ENCODE peak calls at places on chromosomes 2 and 18, in four cellular contexts. One of them, this sample, is unnamed.

GRCh38 chr2:152347076-152347475 is 12.1 kb downstream of the FMNL2 start:
- DNase-seq in K562: no peak
- DNase-seq in GM12878: no peak
- DNase-seq in HepG2: no peak
- DNase-seq in this sample: no peak

GRCh38 chr2:180356676-180357075 is 349.6 kb upstream of the CWC22 start:
- DNase-seq in K562: no peak
- DNase-seq in GM12878: no peak
- DNase-seq in HepG2: no peak
- DNase-seq in this sample: no peak

GRCh38 chr18:70998490-70998889 is 709.6 kb downstream of the SOCS6 start:
- DNase-seq in K562: no peak
- DNase-seq in GM12878: no peak
- DNase-seq in HepG2: no peak
- DNase-seq in this sample: peak

GRCh38 chr2:215505044-215505786 is 69.3 kb upstream of the FN1 start:
- DNase-seq in K562: peak
- DNase-seq in GM12878: no peak
- DNase-seq in HepG2: peak
- DNase-seq in this sample: no peak

GRCh38 chr2:71615769-71616730 is 162.7 kb downstream of the DYSF start:
- DNase-seq in K562: no peak
- DNase-seq in GM12878: no peak
- DNase-seq in HepG2: no peak
- DNase-seq in this sample: no peak

GRCh38 chr2:30514134-30514860 is 67.3 kb downstream of the LCLAT1 start:
- DNase-seq in K562: peak
- DNase-seq in GM12878: no peak
- DNase-seq in HepG2: peak
- DNase-seq in this sample: no peak

GRCh38 chr2:105627530-105627929 is 117.2 kb upstream of the NCK2 start:
- DNase-seq in K562: no peak
- DNase-seq in GM12878: no peak
- DNase-seq in HepG2: no peak
- DNase-seq in this sample: no peak

GRCh38 chr2:43358688-43359201 is 132.3 kb upstream of the ZFP36L2 start:
- DNase-seq in K562: no peak
- DNase-seq in GM12878: no peak
- DNase-seq in HepG2: peak
- DNase-seq in this sample: no peak

GRCh38 chr2:115168457-115168856 is 726.0 kb downstream of the DPP10 start:
- DNase-seq in K562: no peak
- DNase-seq in GM12878: no peak
- DNase-seq in HepG2: no peak
- DNase-seq in this sample: no peak

GRCh38 chr2:18362696-18363095 is 197.8 kb downstream of the RDH14 start:
- DNase-seq in K562: no peak
- DNase-seq in GM12878: no peak
- DNase-seq in HepG2: no peak
- DNase-seq in this sample: no peak

GRCh38 chr2:220891405-220891804 is 680.7 kb downstream of the EPHA4 start:
- DNase-seq in K562: no peak
- DNase-seq in GM12878: no peak
- DNase-seq in HepG2: no peak
- DNase-seq in this sample: peak

GRCh38 chr2:15729709-15730544 is 138.3 kb downstream of the DDX1 start:
- DNase-seq in K562: no peak
- DNase-seq in GM12878: no peak
- DNase-seq in HepG2: no peak
- DNase-seq in this sample: no peak

GRCh38 chr2:72543527-72544216 is 282.2 kb downstream of the EXOC6B start:
- DNase-seq in K562: peak
- DNase-seq in GM12878: no peak
- DNase-seq in HepG2: no peak
- DNase-seq in this sample: no peak

GRCh38 chr18:43539862-43540261 is 262.6 kb upstream of the SYT4 start:
- DNase-seq in K562: no peak
- DNase-seq in GM12878: no peak
- DNase-seq in HepG2: no peak
- DNase-seq in this sample: no peak

GRCh38 chr2:58967736-58968135 is 726.6 kb upstream of the FANCL start:
- DNase-seq in K562: peak
- DNase-seq in GM12878: no peak
- DNase-seq in HepG2: no peak
- DNase-seq in this sample: no peak

GRCh38 chr2:164515030-164515429 is 106.3 kb downstream of the GRB14 start:
- DNase-seq in K562: no peak
- DNase-seq in GM12878: no peak
- DNase-seq in HepG2: no peak
- DNase-seq in this sample: no peak

GRCh38 chr2:11692966-11693521 is 23.0 kb upstream of the NTSR2 start:
- DNase-seq in K562: peak
- DNase-seq in GM12878: no peak
- DNase-seq in HepG2: peak
- DNase-seq in this sample: peak

GRCh38 chr2:24935145-24935544 is 15.1 kb upstream of the ADCY3 start:
- DNase-seq in K562: no peak
- DNase-seq in GM12878: no peak
- DNase-seq in HepG2: no peak
- DNase-seq in this sample: no peak

GRCh38 chr2:191957996-191958860 is 111.3 kb upstream of the CAVIN2 start:
- DNase-seq in K562: no peak
- DNase-seq in GM12878: no peak
- DNase-seq in HepG2: no peak
- DNase-seq in this sample: no peak

GRCh38 chr2:191935247-191935646 is 88.4 kb upstream of the CAVIN2 start:
- DNase-seq in K562: no peak
- DNase-seq in GM12878: no peak
- DNase-seq in HepG2: no peak
- DNase-seq in this sample: peak

GRCh38 chr2:215427585-215427984 is 8.3 kb downstream of the FN1 start:
- DNase-seq in K562: no peak
- DNase-seq in GM12878: no peak
- DNase-seq in HepG2: no peak
- DNase-seq in this sample: no peak

GRCh38 chr2:30254692-30255015 is 23.3 kb downstream of the LBH start:
- DNase-seq in K562: no peak
- DNase-seq in GM12878: no peak
- DNase-seq in HepG2: no peak
- DNase-seq in this sample: no peak

GRCh38 chr2:213007290-213007838 is 144.0 kb downstream of the IKZF2 start:
- DNase-seq in K562: no peak
- DNase-seq in GM12878: no peak
- DNase-seq in HepG2: no peak
- DNase-seq in this sample: no peak

GRCh38 chr2:39127973-39128372 is 7.1 kb upstream of the SOS1 start:
- DNase-seq in K562: no peak
- DNase-seq in GM12878: peak
- DNase-seq in HepG2: no peak
- DNase-seq in this sample: no peak

GRCh38 chr2:66433945-66434678 is 813 bp upstream of the MEIS1 start:
- DNase-seq in K562: peak
- DNase-seq in GM12878: no peak
- DNase-seq in HepG2: peak
- DNase-seq in this sample: no peak

GRCh38 chr18:31577195-31577594 is 14.5 kb upstream of the TTR start:
- DNase-seq in K562: no peak
- DNase-seq in GM12878: no peak
- DNase-seq in HepG2: no peak
- DNase-seq in this sample: no peak

GRCh38 chr18:31578126-31578525 is 13.6 kb upstream of the TTR start:
- DNase-seq in K562: no peak
- DNase-seq in GM12878: no peak
- DNase-seq in HepG2: no peak
- DNase-seq in this sample: no peak

GRCh38 chr18:31579375-31579774 is 12.3 kb upstream of the TTR start:
- DNase-seq in K562: no peak
- DNase-seq in GM12878: no peak
- DNase-seq in HepG2: no peak
- DNase-seq in this sample: no peak

GRCh38 chr18:31583185-31583854 is 8.4 kb upstream of the TTR start:
- DNase-seq in K562: no peak
- DNase-seq in GM12878: no peak
- DNase-seq in HepG2: peak
- DNase-seq in this sample: no peak

GRCh38 chr18:31581498-31582197 is 10.0 kb upstream of the TTR start:
- DNase-seq in K562: no peak
- DNase-seq in GM12878: no peak
- DNase-seq in HepG2: peak
- DNase-seq in this sample: no peak
- TF ChIP-seq FOXK2 in K562: no peak
- TF ChIP-seq FOXK2 in GM12878: no peak
- TF ChIP-seq FOXK2 in HepG2: no peak
- TF ChIP-seq FOXK2 in this sample: no peak

GRCh38 chr2:121818546-121818945 is 63.1 kb downstream of the TSN start:
- DNase-seq in K562: no peak
- DNase-seq in GM12878: no peak
- DNase-seq in HepG2: no peak
- DNase-seq in this sample: no peak

GRCh38 chr2:121810959-121811853 is 55.8 kb downstream of the TSN start:
- DNase-seq in K562: peak
- DNase-seq in GM12878: no peak
- DNase-seq in HepG2: peak
- DNase-seq in this sample: peak

GRCh38 chr2:121819846-121820245 is 64.4 kb downstream of the TSN start:
- DNase-seq in K562: no peak
- DNase-seq in GM12878: no peak
- DNase-seq in HepG2: no peak
- DNase-seq in this sample: no peak

GRCh38 chr2:121816797-121817196 is 61.3 kb downstream of the TSN start:
- DNase-seq in K562: no peak
- DNase-seq in GM12878: no peak
- DNase-seq in HepG2: no peak
- DNase-seq in this sample: no peak

DNA sequence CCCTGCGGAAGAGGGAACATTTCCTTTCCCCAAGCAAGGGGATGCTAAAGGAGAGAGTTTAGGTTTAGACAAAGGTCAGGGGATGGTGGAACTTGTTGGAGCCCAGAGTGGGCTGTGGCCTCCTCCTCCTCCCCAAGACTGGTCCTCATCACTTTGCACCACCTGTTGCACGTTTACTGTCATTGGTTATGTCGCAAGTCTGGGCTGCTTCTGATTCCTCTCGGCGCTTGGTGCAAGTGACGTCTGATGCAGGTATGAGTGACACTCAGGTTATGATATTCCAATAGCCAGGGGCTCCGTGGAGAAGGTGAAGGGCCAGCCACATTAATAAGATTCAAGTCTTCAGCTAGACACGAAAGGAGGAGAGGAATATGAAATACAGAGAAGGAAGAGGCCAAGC is 59.8 kb downstream of the TSN start:
- DNase-seq in K562: no peak
- DNase-seq in GM12878: no peak
- DNase-seq in HepG2: no peak
- DNase-seq in this sample: no peak
- TF ChIP-seq SP1 in K562: no peak
- TF ChIP-seq SP1 in GM12878: no peak
- TF ChIP-seq SP1 in HepG2: no peak
- TF ChIP-seq SP1 in this sample: no peak

GRCh38 chr18:75728621-75729020 is 301.1 kb upstream of the SMIM21 start:
- DNase-seq in K562: no peak
- DNase-seq in GM12878: no peak
- DNase-seq in HepG2: no peak
- DNase-seq in this sample: no peak

GRCh38 chr18:75730249-75730648 is 302.7 kb upstream of the SMIM21 start:
- DNase-seq in K562: no peak
- DNase-seq in GM12878: no peak
- DNase-seq in HepG2: no peak
- DNase-seq in this sample: no peak

DNA sequence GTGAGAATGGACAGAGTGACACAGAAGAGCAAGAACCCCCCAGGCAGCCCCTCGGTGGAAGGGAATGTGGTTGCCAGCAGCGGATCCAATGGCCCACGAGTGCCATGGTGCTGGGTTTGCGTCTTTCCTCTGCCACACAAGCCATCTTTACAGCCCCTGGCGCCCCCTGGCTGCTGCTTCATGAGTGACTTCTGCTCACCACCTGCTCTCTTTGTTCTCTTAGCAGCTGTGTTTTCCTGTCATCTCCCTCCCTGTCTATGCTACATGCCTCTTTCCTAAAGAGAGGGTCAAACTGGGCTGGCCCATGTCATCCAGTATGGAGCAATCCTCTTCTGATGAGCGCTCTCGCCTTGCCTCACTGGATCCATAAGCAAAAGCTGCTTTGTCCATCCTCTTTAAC is 300.0 kb upstream of the SMIM21 start:
- DNase-seq in K562: peak
- DNase-seq in GM12878: no peak
- DNase-seq in HepG2: peak
- DNase-seq in this sample: peak
- TF ChIP-seq FOXK2 in K562: no peak
- TF ChIP-seq FOXK2 in GM12878: no peak
- TF ChIP-seq FOXK2 in HepG2: no peak
- TF ChIP-seq FOXK2 in this sample: no peak

GRCh38 chr2:118747066-118747465 is 100.4 kb downstream of the EN1 start:
- DNase-seq in K562: no peak
- DNase-seq in GM12878: no peak
- DNase-seq in HepG2: no peak
- DNase-seq in this sample: no peak

GRCh38 chr2:118748245-118748885 is 99.1 kb downstream of the EN1 start:
- DNase-seq in K562: peak
- DNase-seq in GM12878: no peak
- DNase-seq in HepG2: no peak
- DNase-seq in this sample: no peak

GRCh38 chr2:118747637-118748036 is 99.8 kb downstream of the EN1 start:
- DNase-seq in K562: no peak
- DNase-seq in GM12878: no peak
- DNase-seq in HepG2: no peak
- DNase-seq in this sample: no peak

GRCh38 chr2:118752762-118753429 is 94.6 kb downstream of the EN1 start:
- DNase-seq in K562: peak
- DNase-seq in GM12878: no peak
- DNase-seq in HepG2: no peak
- DNase-seq in this sample: no peak

DNA sequence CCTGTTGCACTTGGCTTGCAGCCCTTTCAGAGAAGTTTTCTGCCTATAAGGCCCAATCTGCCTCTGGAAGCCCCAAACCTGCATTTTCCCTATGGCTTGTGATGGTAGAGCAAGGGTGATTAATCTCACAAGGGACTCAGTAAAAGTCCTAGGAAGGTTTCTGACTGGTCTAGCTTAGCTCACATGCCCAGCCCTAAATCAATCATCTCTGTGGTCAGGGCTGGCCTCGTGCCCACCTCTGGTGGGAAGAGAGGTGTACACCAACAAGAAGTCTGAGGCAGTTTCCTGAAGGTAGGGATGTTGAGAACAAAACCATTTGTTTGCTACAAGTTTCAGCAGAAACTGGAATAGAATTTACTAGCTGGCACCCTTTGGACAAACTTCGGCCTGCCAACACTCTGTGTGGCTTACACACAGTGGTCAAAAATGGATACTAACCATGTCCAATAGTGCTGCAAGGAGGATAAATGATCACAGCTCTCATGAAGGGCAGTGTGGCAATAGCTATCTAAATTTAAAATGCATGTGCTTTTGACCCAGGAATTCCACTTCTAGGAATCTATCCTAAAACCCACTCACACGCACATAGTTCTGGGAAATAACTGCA is 96.4 kb downstream of the EN1 start:
- DNase-seq in K562: peak
- DNase-seq in GM12878: no peak
- DNase-seq in HepG2: no peak
- DNase-seq in this sample: no peak
- TF ChIP-seq SP1 in K562: no peak
- TF ChIP-seq SP1 in GM12878: no peak
- TF ChIP-seq SP1 in HepG2: no peak
- TF ChIP-seq SP1 in this sample: no peak